ENCODE peak calls at places on chromosomes 12 and 14, in six cellular contexts. F is K562, X is HepG2, T is GM12878, V is SK-N-SH, I is GM12891. E is an unnamed sample.

GRCh38 chr12:93106910-93107309 is 177.8 kb upstream of the EEA1 start:
- DNase-seq in V (no peak), F (no peak), I (no peak), T (no peak), X (no peak), E (no peak)

GRCh38 chr12:15688202-15688736 is 100.9 kb downstream of the EPS8 start:
- DNase-seq in I (no peak), V (no peak), T (no peak), X (no peak), F (peak; percentile 30), E (no peak)

GRCh38 chr12:89414851-89415250 is 62.5 kb upstream of the DUSP6 start:
- DNase-seq in V (no peak), X (no peak), I (no peak), T (no peak), F (no peak), E (no peak)

GRCh38 chr12:16606201-16606849 is 363 bp upstream of the LMO3 start:
- DNase-seq in V (peak; percentile 29), T (no peak), F (no peak), X (no peak), I (peak; percentile 5), E (no peak)

GRCh38 chr14:58121530-58122186 is 30.4 kb downstream of the ARMH4 start:
- DNase-seq in T (no peak), F (no peak), X (no peak), V (no peak), I (no peak), E (no peak)

GRCh38 chr12:2169964-2170363 is 117.2 kb downstream of the CACNA1C start:
- DNase-seq in V (no peak), T (no peak), X (no peak), F (no peak), I (no peak), E (no peak)

GRCh38 chr12:3755898-3756297 is 3.0 kb upstream of the CRACR2A start:
- DNase-seq in F (no peak), X (no peak), V (no peak), I (no peak), T (no peak), E (no peak)

GRCh38 chr12:66399626-66399931 is 97.3 kb downstream of the HELB start:
- DNase-seq in V (no peak), I (no peak), F (no peak), T (no peak), X (no peak), E (no peak)

GRCh38 chr14:33061667-33062325 is 123.1 kb downstream of the NPAS3 start:
- DNase-seq in T (no peak), X (no peak), F (no peak), I (no peak), V (no peak), E (no peak)

GRCh38 chr12:130044991-130045621 is 117.2 kb upstream of the FZD10 start:
- DNase-seq in F (no peak), X (peak; percentile 75), I (no peak), T (no peak), V (no peak), E (no peak)

GRCh38 chr12:123808167-123808566 is 46.1 kb downstream of the DNAH10 start:
- DNase-seq in I (no peak), V (peak; percentile 44), F (peak; percentile 54), X (peak; percentile 16), T (no peak), E (no peak)

GRCh38 chr12:93738199-93739058 is 61.3 kb downstream of the CRADD start:
- DNase-seq in V (no peak), F (no peak), I (no peak), X (no peak), T (no peak), E (no peak)

DNA sequence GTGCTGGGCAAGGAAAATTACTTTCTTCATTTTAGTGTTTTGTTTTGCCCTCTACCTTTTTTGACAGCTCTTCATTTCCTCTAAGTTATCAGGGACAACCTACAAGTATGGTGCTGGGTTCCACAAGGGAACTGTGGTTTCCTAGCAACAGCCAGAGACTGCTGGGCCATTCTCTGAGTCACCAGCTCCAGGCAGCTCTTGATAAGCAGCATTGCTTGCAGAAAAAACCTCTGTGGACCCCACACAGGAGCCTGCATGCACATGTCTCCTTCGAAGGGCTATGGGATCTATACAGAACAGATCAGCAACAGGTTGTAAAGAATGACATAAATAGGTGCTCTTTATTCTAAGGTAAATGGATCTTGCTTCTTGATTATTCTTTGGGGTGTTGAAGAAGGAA is 81.0 kb upstream of the CCDC196 start:
- DNase-seq in X (no peak), T (no peak), V (no peak), I (no peak), F (peak; percentile 14), E (no peak)
- TF ChIP-seq TAF1 in X (no peak), T (no peak), V (no peak), I (no peak), F (no peak), E (no peak)

DNA sequence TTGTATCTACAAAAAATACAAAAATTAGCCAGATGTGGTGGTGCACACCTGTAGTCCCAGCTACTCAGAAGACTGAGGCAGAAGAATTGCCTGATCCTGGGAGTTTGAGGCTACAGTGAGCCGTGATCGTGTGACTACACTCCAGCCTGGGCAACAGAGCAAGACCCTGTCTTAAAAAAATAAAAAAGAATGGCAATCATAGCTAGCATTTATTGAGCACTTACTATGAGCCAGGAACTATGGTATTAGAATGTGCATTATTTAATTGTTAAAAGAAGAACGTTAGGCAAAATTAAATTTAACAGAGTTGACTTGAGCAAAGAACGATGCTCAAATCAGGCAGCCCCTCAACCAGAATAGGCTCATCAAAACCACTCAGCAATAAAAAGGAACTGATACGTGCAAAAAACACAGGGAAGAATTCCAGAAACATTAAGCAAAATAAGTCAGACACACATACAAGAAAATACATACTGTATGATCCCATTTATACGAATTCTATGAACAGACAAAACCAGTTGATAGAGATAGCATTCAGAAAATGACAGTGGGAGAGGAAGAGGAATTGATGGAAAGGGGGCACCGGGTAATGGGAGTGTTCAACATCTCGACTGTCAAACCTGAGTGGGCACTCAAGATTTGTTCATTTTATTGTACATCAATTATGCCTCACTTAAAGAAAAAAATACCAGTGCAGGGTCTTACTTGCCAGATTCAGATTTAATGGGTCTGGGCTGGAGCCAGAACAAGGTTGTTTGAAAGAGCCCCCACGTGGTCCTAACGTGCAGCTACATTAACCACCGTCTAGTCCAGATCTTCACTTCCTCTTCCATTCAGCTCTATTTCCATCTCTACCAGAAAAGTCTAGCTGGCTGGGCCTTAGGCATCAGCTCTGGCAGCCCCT is 8.0 kb downstream of the SCNN1A start:
- DNase-seq in I (peak; percentile 69), X (peak; percentile 56), T (peak; percentile 39), F (peak; percentile 71), V (peak; percentile 55), E (no peak)
- TF ChIP-seq TAF1 in I (no peak), X (no peak), T (no peak), F (no peak), V (no peak), E (no peak)

DNA sequence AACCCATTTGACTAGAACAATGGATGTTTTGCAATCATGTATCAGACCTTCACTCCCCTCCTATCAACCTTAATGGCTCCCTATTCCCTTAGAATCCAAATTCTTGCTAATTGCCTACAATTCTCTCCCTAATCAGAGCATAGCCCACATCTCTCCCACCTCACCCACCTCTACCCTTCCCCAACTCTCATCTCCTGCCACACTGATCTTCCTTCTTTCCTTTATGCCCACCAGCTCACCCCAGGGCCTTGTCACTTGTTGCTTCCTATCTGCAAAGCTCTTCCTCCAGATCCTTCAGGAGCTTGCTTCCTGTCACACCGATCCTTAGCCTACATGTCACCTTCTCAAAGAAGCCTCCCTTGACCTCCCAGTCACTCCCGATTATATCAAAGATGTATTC is 177.8 kb downstream of the KSR2 start:
- DNase-seq in I (no peak), V (no peak), X (no peak), F (no peak), T (no peak), E (no peak)
- TF ChIP-seq TAF1 in I (no peak), V (no peak), X (no peak), F (no peak), T (no peak), E (no peak)

GRCh38 chr14:61802010-61802621 is 39.9 kb downstream of the SNAPC1 start:
- DNase-seq in V (no peak), T (peak; percentile 12), X (no peak), F (no peak), I (no peak), E (no peak)

GRCh38 chr14:61803755-61804154 is 41.5 kb downstream of the SNAPC1 start:
- DNase-seq in T (no peak), V (no peak), F (no peak), X (no peak), I (no peak), E (no peak)
- TF ChIP-seq TAF1 in T (no peak), V (no peak), F (no peak), X (no peak), I (no peak), E (no peak)

GRCh38 chr12:31959051-31959700 is at the start of gene RESF1:
- DNase-seq in I (peak; percentile 76), X (peak; percentile 79), T (peak; percentile 57), V (peak; percentile 96), F (peak; percentile 94), E (peak; percentile 77)
- TF ChIP-seq TAF1 in I (peak; percentile 80), X (peak; percentile 63), T (peak; percentile 76), V (peak; percentile 76), F (peak; percentile 75), E (peak; percentile 65)

DNA sequence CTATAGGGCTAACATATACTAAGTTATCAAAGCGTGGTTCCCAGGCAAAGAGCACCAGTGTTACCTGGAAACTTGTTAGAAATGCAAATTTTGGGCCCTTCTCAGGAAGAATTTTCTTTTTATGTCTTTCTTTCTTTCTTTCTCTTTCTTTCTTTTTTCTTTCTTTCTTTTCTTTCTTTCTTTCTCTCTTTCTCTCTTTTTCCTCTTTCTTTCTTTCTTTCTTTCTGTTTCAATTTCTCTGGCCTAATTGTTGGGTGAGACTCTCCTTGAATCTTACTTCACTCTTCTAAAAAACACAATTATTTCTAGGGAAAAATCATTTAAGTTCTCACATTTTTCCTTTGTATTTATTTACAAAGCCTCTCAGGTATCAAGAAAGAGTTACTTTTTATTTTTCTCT is 46.5 kb upstream of the RAP1B start:
- DNase-seq in I (no peak), X (no peak), T (no peak), F (no peak), V (no peak), E (no peak)
- TF ChIP-seq TAF1 in I (no peak), X (no peak), T (no peak), F (no peak), V (no peak), E (no peak)

GRCh38 chr14:99603471-99603933 is 505 bp downstream of the CCDC85C start:
- DNase-seq in T (no peak), I (no peak), X (no peak), F (peak; percentile 58), V (no peak), E (no peak)
- TF ChIP-seq TAF1 in T (no peak), I (no peak), X (peak; percentile 63), F (no peak), V (no peak), E (no peak)

GRCh38 chr12:51025182-51025747 is 919 bp downstream of the SLC11A2 start:
- DNase-seq in T (no peak), X (no peak), V (no peak), I (no peak), F (no peak), E (no peak)

GRCh38 chr12:51028126-51028810 is 2.1 kb upstream of the SLC11A2 start:
- DNase-seq in T (no peak), V (no peak), X (peak; percentile 70), I (no peak), F (peak; percentile 84), E (no peak)

GRCh38 chr12:51025748-51026654 is at the start of gene SLC11A2:
- DNase-seq in F (peak; percentile 98), I (peak; percentile 95), X (peak; percentile 94), V (peak; percentile 98), T (peak; percentile 72), E (peak; percentile 94)

GRCh38 chr12:51027342-51027835 is 1.2 kb upstream of the SLC11A2 start:
- DNase-seq in I (no peak), T (no peak), V (no peak), X (no peak), F (no peak), E (no peak)

GRCh38 chr12:51028811-51029146 is 2.6 kb upstream of the SLC11A2 start:
- DNase-seq in F (no peak), X (no peak), V (no peak), I (no peak), T (no peak), E (no peak)
- TF ChIP-seq TAF1 in F (no peak), X (no peak), V (no peak), I (no peak), T (no peak), E (no peak)